ENCODE peak calls at places on chromosomes 1 and 21, in four cellular contexts. S is H9, J is esophagus squamous epithelium, D is Panc1. B is an unnamed sample. For H3K9me3, the result is how much of the 10 kb centered on the place peaks cover.

GRCh38 chr1:156001682-156002171 is 19.0 kb downstream of the SSR2 start:
- DNase-seq in D (no peak), J (no peak), S (no peak), B (no peak)

GRCh38 chr1:245365071-245365470 is 210.3 kb downstream of the KIF26B start:
- DNase-seq in J (no peak), D (no peak), S (no peak), B (no peak)

GRCh38 chr1:74937176-74937575 is 197.0 kb upstream of the LHX8 start:
- DNase-seq in J (no peak), S (no peak), D (no peak), B (no peak)

GRCh38 chr1:109290998-109291397 is 8.1 kb upstream of the PSRC1 start:
- DNase-seq in D (no peak), S (no peak), J (no peak), B (no peak)

GRCh38 chr21:37072239-37072987 is 458 bp downstream of the PIGP start:
- DNase-seq in J (no peak), D (no peak), S (no peak), B (peak)

GRCh38 chr1:54610048-54610447 is 13.3 kb downstream of the FAM151A start:
- DNase-seq in J (no peak), D (no peak), S (peak), B (no peak)

GRCh38 chr1:108512239-108513071 is 47.4 kb upstream of the EEIG2 start:
- DNase-seq in S (no peak), D (no peak), J (no peak), B (no peak)

GRCh38 chr1:223426936-223427335 is 33.7 kb downstream of the CCDC185 start:
- DNase-seq in J (no peak), S (no peak), D (no peak), B (no peak)

GRCh38 chr1:230857822-230858221 is 10.5 kb downstream of the C1orf198 start:
- DNase-seq in S (no peak), J (no peak), D (no peak), B (no peak)

GRCh38 chr1:217333939-217334338 is 297.0 kb downstream of the GPATCH2 start:
- DNase-seq in J (no peak), S (peak), D (peak), B (no peak)

GRCh38 chr1:83596331-83596730 is 402.6 kb downstream of the TTLL7 start:
- DNase-seq in J (no peak), S (no peak), D (no peak), B (no peak)

GRCh38 chr1:111483166-111483565 is 9.4 kb downstream of the C1orf162 start:
- DNase-seq in J (no peak), D (no peak), S (no peak), B (no peak)

GRCh38 chr21:42411197-42411869 is 7.6 kb downstream of the UBASH3A start:
- DNase-seq in S (peak), J (no peak), D (no peak), B (peak)

GRCh38 chr1:8476021-8476420 is 158.1 kb downstream of the SLC45A1 start:
- DNase-seq in D (no peak), J (no peak), S (no peak), B (no peak)

GRCh38 chr1:162248854-162249535 is 127.7 kb downstream of the SPATA46 start:
- DNase-seq in J (no peak), S (peak), D (no peak), B (no peak)

GRCh38 chr1:4603317-4604110 is 50.9 kb upstream of the AJAP1 start:
- DNase-seq in D (no peak), S (no peak), J (no peak), B (no peak)

GRCh38 chr1:36436820-36437219 is 13.4 kb downstream of the OSCP1 start:
- DNase-seq in J (no peak), D (no peak), S (no peak), B (no peak)

GRCh38 chr1:41890841-41891311 is 27.8 kb downstream of the HIVEP3 start:
- DNase-seq in J (no peak), S (no peak), D (no peak), B (no peak)

GRCh38 chr21:42195378-42196031 is 23.4 kb upstream of the ABCG1 start:
- DNase-seq in D (no peak), S (no peak), J (no peak), B (no peak)

GRCh38 chr1:20793236-20793635 is 6.1 kb upstream of the HP1BP3 start:
- DNase-seq in S (no peak), D (no peak), J (no peak), B (no peak)

GRCh38 chr1:14930224-14930965 is 223.2 kb upstream of the TMEM51 start:
- DNase-seq in S (no peak), J (no peak), D (no peak), B (no peak)

GRCh38 chr1:6245869-6246496 is 2.0 kb downstream of the HES3 start:
- DNase-seq in J (no peak), S (peak), D (no peak), B (no peak)

GRCh38 chr1:43344267-43344666 is 6.6 kb downstream of the MPL start:
- DNase-seq in J (no peak), D (no peak), S (no peak), B (no peak)

GRCh38 chr1:158008630-158009029 is 15.2 kb downstream of the KIRREL1 start:
- DNase-seq in S (no peak), J (no peak), D (no peak), B (no peak)

GRCh38 chr1:58741689-58742553 is 41.9 kb downstream of the JUN start:
- DNase-seq in J (no peak), D (no peak), S (no peak), B (no peak)

GRCh38 chr1:26500488-26501175 is 28.4 kb downstream of the HMGN2 start:
- DNase-seq in J (peak), D (peak), S (peak), B (peak)

GRCh38 chr1:161962094-161962887 is 61.4 kb downstream of the OLFML2B start:
- DNase-seq in S (no peak), J (no peak), D (no peak), B (no peak)

GRCh38 chr1:20486457-20487235 is 636 bp upstream of the CAMK2N1 start:
- DNase-seq in D (no peak), S (peak), J (no peak), B (no peak)

GRCh38 chr21:34570315-34570714 is 44.6 kb downstream of the RCAN1 start:
- DNase-seq in D (no peak), S (no peak), J (no peak), B (no peak)
- H3K9me3 ChIP-seq in D (under half), S (under half), J (under half), B (under half)

GRCh38 chr1:48329905-48330304 is 107.4 kb downstream of the SLC5A9 start:
- DNase-seq in D (no peak), J (no peak), S (no peak), B (no peak)
- H3K9me3 ChIP-seq in D (under half), J (under half), S (under half), B (under half)

DNA sequence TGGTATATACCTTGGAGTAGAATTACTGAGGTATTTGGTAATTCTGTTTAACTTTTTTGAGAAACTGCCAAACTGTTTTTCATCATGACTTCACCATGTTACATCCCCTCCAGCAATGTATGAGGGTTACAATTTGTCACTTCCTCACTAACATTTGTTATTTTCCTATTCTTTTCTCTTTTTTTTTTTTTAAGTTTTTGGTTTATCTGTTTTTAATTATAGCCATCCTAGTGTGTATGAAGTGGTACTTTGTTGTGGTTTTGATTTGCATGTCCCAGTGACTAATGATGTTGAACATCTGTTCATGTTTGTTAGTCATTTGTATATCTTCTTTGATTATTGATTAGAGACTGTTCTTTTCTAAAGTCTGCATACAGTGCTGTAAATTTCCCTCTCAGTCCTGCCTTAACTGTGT is 147.3 kb downstream of the HS2ST1 start:
- DNase-seq in S (no peak), J (no peak), D (no peak), B (no peak)
- H3K9me3 ChIP-seq in S (under half), J (under half), D (under half), B (under half)

DNA sequence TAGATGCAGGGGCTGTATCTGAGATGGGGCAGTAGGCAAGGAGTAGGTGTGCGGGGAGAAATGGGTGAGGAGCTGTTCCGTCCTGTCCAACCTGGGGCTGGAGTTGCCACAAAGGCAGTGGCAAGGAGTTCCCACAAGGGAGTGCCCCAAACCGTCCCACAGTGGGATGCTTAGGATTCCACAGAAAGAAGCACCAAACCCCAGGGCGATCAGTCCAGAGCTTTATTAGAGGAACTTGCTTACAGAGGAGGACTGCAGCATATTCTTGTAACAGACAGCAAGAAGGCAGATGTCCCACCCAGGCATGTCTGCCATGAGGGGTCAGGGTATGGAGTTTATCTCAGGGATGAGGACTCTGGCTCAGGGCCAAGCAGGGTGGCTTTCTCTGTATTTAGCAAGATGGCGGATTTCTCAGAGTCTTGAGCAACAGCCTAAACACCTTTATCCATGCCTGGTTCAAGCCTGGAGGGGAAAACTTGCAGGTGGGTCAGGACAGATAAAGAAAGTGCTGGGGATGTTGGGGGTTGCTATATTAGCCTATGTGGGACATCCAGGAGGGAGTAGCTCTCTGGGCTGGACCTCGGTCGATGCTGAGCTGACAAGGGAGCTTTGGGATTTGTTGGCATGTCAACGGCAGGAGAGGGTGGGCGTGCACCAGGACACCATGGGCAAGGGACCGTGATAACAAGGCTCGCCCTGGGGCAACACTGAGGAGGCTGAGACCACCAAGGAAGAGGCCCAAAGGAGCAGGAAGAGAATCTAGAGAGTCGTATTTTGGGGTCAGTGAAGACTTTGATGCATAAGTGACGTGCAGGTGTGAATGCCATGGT is 32.8 kb downstream of the OBSCN start:
- DNase-seq in J (no peak), S (no peak), D (no peak), B (no peak)
- H3K9me3 ChIP-seq in J (under half), S (under half), D (under half), B (under half)

GRCh38 chr1:3192825-3193224 is 123.8 kb downstream of the PRDM16 start:
- DNase-seq in D (no peak), S (no peak), J (no peak), B (no peak)
- H3K9me3 ChIP-seq in D (under half), S (under half), J (under half), B (under half)